ENCODE peak calls at places on chromosomes 11 and 22, in seven cellular contexts. X is OCI-LY7, A is neural progenitor cell, Z is MM.1S, C is prostate gland, M is psoas muscle, L is GM23248. J is an unnamed sample.
A peak's percentile ranks its signal among the peaks of the same experiment; 100 is the strongest.

GRCh38 chr22:37270928-37271650 is 11.2 kb upstream of the CYTH4 start:
- DNase-seq in X (no peak), A (no peak), Z (no peak), C (no peak), M (no peak), L (peak; percentile 54), J (no peak)

GRCh38 chr11:68498313-68498712 is 37.8 kb downstream of the PPP6R3 start:
- DNase-seq in X (no peak), A (no peak), Z (no peak), C (peak; percentile 42), M (no peak), L (no peak), J (no peak)

GRCh38 chr11:128451651-128452470 is 135.5 kb downstream of the ETS1 start:
- DNase-seq in X (no peak), A (peak; percentile 36), Z (no peak), C (no peak), M (peak; percentile 60), L (no peak), J (peak; percentile 66)

GRCh38 chr11:92211576-92212167 is 12.9 kb upstream of the FAT3 start:
- DNase-seq in X (no peak), A (peak; percentile 79), Z (no peak), C (peak; percentile 19), M (no peak), L (peak; percentile 59), J (peak; percentile 8)

GRCh38 chr11:66368484-66368883 is 3.1 kb downstream of the SLC29A2 start:
- DNase-seq in X (no peak), A (no peak), Z (no peak), C (no peak), M (no peak), L (no peak), J (no peak)

GRCh38 chr11:57514538-57515331 is 767 bp downstream of the SLC43A1 start:
- DNase-seq in X (peak; percentile 65), A (peak; percentile 50), Z (no peak), C (peak; percentile 48), M (peak; percentile 60), L (peak; percentile 74), J (no peak)

GRCh38 chr11:68266121-68266891 is 5.5 kb downstream of the C11orf24 start:
- DNase-seq in X (peak; percentile 94), A (no peak), Z (peak; percentile 94), C (no peak), M (no peak), L (no peak), J (no peak)

GRCh38 chr11:115925568-115925904 is 421.3 kb upstream of the CADM1 start:
- DNase-seq in X (no peak), A (no peak), Z (no peak), C (no peak), M (no peak), L (no peak), J (no peak)

GRCh38 chr11:69611548-69612526 is 29.1 kb upstream of the CCND1 start:
- DNase-seq in X (no peak), A (no peak), Z (no peak), C (no peak), M (no peak), L (no peak), J (no peak)

GRCh38 chr22:45551310-45552016 is 48.8 kb downstream of the FBLN1 start:
- DNase-seq in X (no peak), A (no peak), Z (no peak), C (no peak), M (peak; percentile 48), L (peak; percentile 39), J (no peak)

GRCh38 chr11:2581151-2581930 is 118.5 kb downstream of the KCNQ1OT1 start:
- DNase-seq in X (no peak), A (no peak), Z (no peak), C (no peak), M (peak; percentile 11), L (no peak), J (peak; percentile 17)

GRCh38 chr11:9253086-9253485 is 12.1 kb downstream of the DENND5A start:
- DNase-seq in X (no peak), A (no peak), Z (no peak), C (peak; percentile 13), M (no peak), L (peak; percentile 60), J (no peak)

GRCh38 chr11:67264886-67265632 is 1.2 kb upstream of the GRK2 start:
- DNase-seq in X (no peak), A (no peak), Z (no peak), C (no peak), M (no peak), L (peak; percentile 43), J (no peak)

GRCh38 chr11:19714387-19715363 is 2.0 kb downstream of the NAV2 start:
- DNase-seq in X (no peak), A (peak; percentile 49), Z (no peak), C (peak; percentile 56), M (peak; percentile 55), L (peak; percentile 78), J (peak; percentile 62)

GRCh38 chr22:41237707-41238569 is 2.8 kb downstream of the CHADL start:
- DNase-seq in X (peak; percentile 79), A (peak; percentile 86), Z (peak; percentile 87), C (peak; percentile 75), M (peak; percentile 64), L (peak; percentile 59), J (peak; percentile 48)

GRCh38 chr11:120710354-120711187 is 199.0 kb downstream of the GRIK4 start:
- DNase-seq in X (no peak), A (peak; percentile 72), Z (no peak), C (no peak), M (peak; percentile 39), L (peak; percentile 95), J (peak; percentile 78)

GRCh38 chr11:74019860-74020259 is 11.0 kb upstream of the UCP3 start:
- DNase-seq in X (no peak), A (no peak), Z (no peak), C (no peak), M (no peak), L (peak; percentile 72), J (peak; percentile 27)

GRCh38 chr11:110808291-110808690 is 96.1 kb upstream of the ARHGAP20 start:
- DNase-seq in X (no peak), A (no peak), Z (no peak), C (no peak), M (no peak), L (no peak), J (no peak)

GRCh38 chr11:89381094-89381493 is 110.1 kb downstream of the NOX4 start:
- DNase-seq in X (no peak), A (no peak), Z (no peak), C (no peak), M (peak; percentile 12), L (peak; percentile 93), J (no peak)

GRCh38 chr11:46267930-46268329 is 9.5 kb upstream of the CREB3L1 start:
- DNase-seq in X (no peak), A (no peak), Z (no peak), C (no peak), M (no peak), L (no peak), J (no peak)

GRCh38 chr11:6259638-6260019 is at the start of gene CCKBR:
- DNase-seq in X (no peak), A (peak; percentile 80), Z (no peak), C (no peak), M (no peak), L (no peak), J (peak; percentile 44)

DNA sequence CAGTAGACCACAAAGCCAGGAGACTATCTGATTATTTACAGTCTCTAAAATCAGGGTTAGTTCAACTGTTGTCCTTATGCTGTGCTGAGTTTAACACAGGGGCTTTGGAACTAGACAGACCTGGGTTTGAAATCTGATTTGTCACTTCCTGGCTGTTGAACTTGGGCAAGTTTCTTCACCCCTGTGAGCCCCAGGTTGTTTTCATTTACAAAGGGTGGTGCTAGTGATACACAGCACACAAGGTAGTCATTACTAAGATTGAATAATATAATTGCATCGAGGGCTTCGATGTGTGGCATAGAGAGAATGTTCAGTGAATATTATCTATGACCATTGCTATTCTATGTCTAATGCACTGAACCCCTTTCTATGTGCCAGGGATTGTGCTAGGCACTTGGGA is 36.4 kb downstream of the CLMP start:
- DNase-seq in X (no peak), A (no peak), Z (no peak), C (no peak), M (no peak), L (no peak), J (no peak)
- H3K27ac ChIP-seq in X (no peak overlapping the region), A (no peak overlapping the region), Z (no peak overlapping the region), C (no peak overlapping the region), M (no peak overlapping the region), L (peak overlapping the region; percentile 52), J (no peak overlapping the region)

DNA sequence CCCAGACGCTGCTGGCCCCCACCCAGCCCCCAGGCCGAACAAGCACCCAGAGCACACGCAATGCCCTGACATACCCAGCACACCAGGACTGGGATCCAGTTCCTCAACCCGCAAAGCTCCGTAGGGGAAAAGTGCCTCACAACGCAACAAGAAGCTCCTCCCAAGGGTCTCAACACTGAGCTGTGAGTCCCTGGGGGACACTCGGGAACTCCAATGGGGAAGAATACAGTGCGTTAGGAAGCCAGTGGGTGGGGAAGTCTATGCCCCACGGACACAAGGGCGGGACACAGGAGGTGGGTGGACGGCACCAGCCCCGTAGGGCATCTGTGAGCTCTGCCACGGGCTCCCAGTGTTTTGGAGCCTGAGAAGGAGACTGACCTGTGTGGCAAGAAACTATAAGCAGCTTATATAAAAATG is 1.6 kb downstream of the DEAF1 start:
- DNase-seq in X (no peak), A (peak; percentile 35), Z (peak; percentile 16), C (no peak), M (no peak), L (peak; percentile 55), J (no peak)
- H3K4me3 ChIP-seq in X (peak overlapping the region; percentile 83), A (peak overlapping the region; percentile 77), Z (peak overlapping the region; percentile 24), C (no peak overlapping the region), M (peak overlapping the region; percentile 95), L (peak overlapping the region; percentile 59), J (peak overlapping the region; percentile 93)

GRCh38 chr22:39530692-39531331 is 1.7 kb downstream of the RPS19BP1 start:
- DNase-seq in X (peak; percentile 79), A (peak; percentile 53), Z (peak; percentile 60), C (no peak), M (no peak), L (peak; percentile 68), J (no peak)

GRCh38 chr22:39528080-39528661 is 4.4 kb downstream of the RPS19BP1 start:
- DNase-seq in X (no peak), A (no peak), Z (no peak), C (no peak), M (no peak), L (no peak), J (no peak)

GRCh38 chr22:39528681-39529486 is 3.7 kb downstream of the RPS19BP1 start:
- DNase-seq in X (peak; percentile 96), A (peak; percentile 95), Z (peak; percentile 96), C (peak; percentile 92), M (peak; percentile 90), L (peak; percentile 95), J (peak; percentile 90)

GRCh38 chr22:39530136-39530535 is 2.4 kb downstream of the RPS19BP1 start:
- DNase-seq in X (no peak), A (no peak), Z (no peak), C (no peak), M (no peak), L (no peak), J (no peak)

GRCh38 chr22:39529487-39529851 is 3.1 kb downstream of the RPS19BP1 start:
- DNase-seq in X (peak; percentile 29), A (no peak), Z (no peak), C (no peak), M (no peak), L (no peak), J (no peak)
- H3K27ac ChIP-seq in X (peak overlapping the region; percentile 95), A (no peak overlapping the region), Z (peak overlapping the region; percentile 98), C (peak overlapping the region; percentile 62), M (peak overlapping the region; percentile 72), L (no peak overlapping the region), J (peak overlapping the region; percentile 63)

DNA sequence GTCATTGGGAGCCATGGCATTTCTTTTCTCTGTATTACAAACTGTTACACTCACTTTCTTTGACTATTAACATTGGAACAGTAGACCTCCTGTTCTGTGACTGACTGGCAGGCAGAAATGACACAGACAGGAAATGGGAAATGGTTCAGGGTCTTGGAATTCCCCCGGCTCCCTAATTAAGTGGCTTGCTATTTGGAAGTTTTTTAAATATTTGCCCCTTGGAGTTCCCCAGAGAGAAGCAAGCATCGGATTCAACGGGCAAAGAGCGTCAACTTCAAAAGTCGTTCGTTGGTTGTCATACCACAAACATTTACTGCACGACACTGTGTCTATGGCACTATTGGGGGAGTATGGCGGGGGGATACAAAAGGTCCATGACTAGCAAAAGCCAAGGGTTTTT is 1.1 kb upstream of the BIRC2 start:
- DNase-seq in X (no peak), A (no peak), Z (no peak), C (no peak), M (no peak), L (peak; percentile 58), J (no peak)
- H3K4me3 ChIP-seq in X (peak overlapping the region; percentile 76), A (peak overlapping the region; percentile 81), Z (peak overlapping the region; percentile 88), C (peak overlapping the region; percentile 89), M (peak overlapping the region; percentile 80), L (peak overlapping the region; percentile 99), J (peak overlapping the region; percentile 88)